ENCODE peak calls at places on chromosome 20, in six cellular contexts. One of them, this sample, is unnamed.

GRCh38 chr20:30484749-30485070 is 772.8 kb upstream of the DEFB115 start:
- DNase-seq in lower leg skin: no peak
- DNase-seq in GM23338: no peak
- DNase-seq in A172: no peak
- DNase-seq in neural crest cell: no peak
- DNase-seq in foreskin melanocyte: no peak
- DNase-seq in this sample: no peak

GRCh38 chr20:49281059-49281912 is 3.4 kb upstream of the ZNFX1 start:
- DNase-seq in foreskin melanocyte: no peak
- DNase-seq in A172: peak; percentile 32
- DNase-seq in neural crest cell: no peak
- DNase-seq in lower leg skin: no peak
- DNase-seq in GM23338: peak; percentile 78
- DNase-seq in this sample: peak; percentile 40

GRCh38 chr20:62849431-62849830 is 12.2 kb downstream of the TCFL5 start:
- DNase-seq in GM23338: no peak
- DNase-seq in neural crest cell: no peak
- DNase-seq in foreskin melanocyte: no peak
- DNase-seq in lower leg skin: no peak
- DNase-seq in A172: no peak
- DNase-seq in this sample: no peak

GRCh38 chr20:34713194-34713943 is 9.2 kb downstream of the TP53INP2 start:
- DNase-seq in GM23338: no peak
- DNase-seq in foreskin melanocyte: peak; percentile 92
- DNase-seq in A172: peak; percentile 99
- DNase-seq in lower leg skin: peak; percentile 45
- DNase-seq in neural crest cell: no peak
- DNase-seq in this sample: no peak

GRCh38 chr20:57941121-57941522 is 231.3 kb upstream of the PMEPA1 start:
- DNase-seq in neural crest cell: no peak
- DNase-seq in GM23338: no peak
- DNase-seq in lower leg skin: no peak
- DNase-seq in A172: no peak
- DNase-seq in foreskin melanocyte: no peak
- DNase-seq in this sample: no peak

GRCh38 chr20:44117296-44118184 is 69.4 kb downstream of the JPH2 start:
- DNase-seq in A172: no peak
- DNase-seq in GM23338: no peak
- DNase-seq in lower leg skin: peak; percentile 17
- DNase-seq in foreskin melanocyte: no peak
- DNase-seq in neural crest cell: no peak
- DNase-seq in this sample: no peak

GRCh38 chr20:61424628-61425420 is 172.8 kb downstream of the CDH4 start:
- DNase-seq in neural crest cell: no peak
- DNase-seq in foreskin melanocyte: no peak
- DNase-seq in A172: no peak
- DNase-seq in GM23338: no peak
- DNase-seq in lower leg skin: no peak
- DNase-seq in this sample: no peak

GRCh38 chr20:58481541-58482021 is 33.6 kb downstream of the APCDD1L start:
- DNase-seq in foreskin melanocyte: peak; percentile 3
- DNase-seq in neural crest cell: peak; percentile 53
- DNase-seq in GM23338: peak; percentile 91
- DNase-seq in A172: no peak
- DNase-seq in lower leg skin: peak; percentile 77
- DNase-seq in this sample: no peak

GRCh38 chr20:4844325-4844724 is 122.6 kb downstream of the PRND start:
- DNase-seq in A172: no peak
- DNase-seq in neural crest cell: no peak
- DNase-seq in GM23338: no peak
- DNase-seq in lower leg skin: no peak
- DNase-seq in foreskin melanocyte: no peak
- DNase-seq in this sample: no peak

GRCh38 chr20:51760905-51761544 is 7.2 kb downstream of the ATP9A start:
- DNase-seq in GM23338: peak; percentile 46
- DNase-seq in lower leg skin: no peak
- DNase-seq in A172: peak; percentile 81
- DNase-seq in foreskin melanocyte: no peak
- DNase-seq in neural crest cell: no peak
- DNase-seq in this sample: peak; percentile 20

GRCh38 chr20:3238616-3239025 is 369 bp downstream of the SLC4A11 start:
- DNase-seq in foreskin melanocyte: no peak
- DNase-seq in neural crest cell: no peak
- DNase-seq in A172: no peak
- DNase-seq in lower leg skin: no peak
- DNase-seq in GM23338: peak; percentile 77
- DNase-seq in this sample: no peak

GRCh38 chr20:23446505-23446904 is 6.2 kb downstream of the CST11 start:
- DNase-seq in GM23338: peak; percentile 79
- DNase-seq in neural crest cell: peak; percentile 72
- DNase-seq in lower leg skin: no peak
- DNase-seq in A172: no peak
- DNase-seq in foreskin melanocyte: peak; percentile 68
- DNase-seq in this sample: peak; percentile 30

GRCh38 chr20:10110151-10110550 is 75.4 kb downstream of the ANKEF1 start:
- DNase-seq in GM23338: no peak
- DNase-seq in foreskin melanocyte: no peak
- DNase-seq in lower leg skin: no peak
- DNase-seq in A172: peak; percentile 44
- DNase-seq in neural crest cell: no peak
- DNase-seq in this sample: no peak

GRCh38 chr20:63137851-63138415 is 78.0 kb downstream of the YTHDF1 start:
- DNase-seq in neural crest cell: no peak
- DNase-seq in lower leg skin: no peak
- DNase-seq in GM23338: no peak
- DNase-seq in A172: no peak
- DNase-seq in foreskin melanocyte: no peak
- DNase-seq in this sample: no peak

GRCh38 chr20:44593721-44594120 is 11.3 kb downstream of the PKIG start:
- DNase-seq in lower leg skin: no peak
- DNase-seq in A172: peak; percentile 56
- DNase-seq in GM23338: no peak
- DNase-seq in foreskin melanocyte: no peak
- DNase-seq in neural crest cell: no peak
- DNase-seq in this sample: no peak

GRCh38 chr20:63652192-63652980 is 838 bp downstream of the STMN3 start:
- DNase-seq in neural crest cell: peak; percentile 61
- DNase-seq in lower leg skin: no peak
- DNase-seq in foreskin melanocyte: no peak
- DNase-seq in A172: no peak
- DNase-seq in GM23338: peak; percentile 61
- DNase-seq in this sample: no peak

GRCh38 chr20:44014807-44015732 is 100.4 kb downstream of the TOX2 start:
- DNase-seq in foreskin melanocyte: no peak
- DNase-seq in GM23338: no peak
- DNase-seq in A172: no peak
- DNase-seq in lower leg skin: peak; percentile 58
- DNase-seq in neural crest cell: no peak
- DNase-seq in this sample: no peak

GRCh38 chr20:39775110-39775509 is 813.0 kb downstream of the DHX35 start:
- DNase-seq in lower leg skin: peak; percentile 92
- DNase-seq in foreskin melanocyte: no peak
- DNase-seq in neural crest cell: no peak
- DNase-seq in A172: peak; percentile 54
- DNase-seq in GM23338: no peak
- DNase-seq in this sample: no peak

GRCh38 chr20:53833333-53834043 is 236.9 kb downstream of the BCAS1 start:
- DNase-seq in GM23338: no peak
- DNase-seq in foreskin melanocyte: no peak
- DNase-seq in lower leg skin: no peak
- DNase-seq in A172: no peak
- DNase-seq in neural crest cell: no peak
- DNase-seq in this sample: no peak

GRCh38 chr20:24194133-24194532 is 205.6 kb upstream of the GGTLC1 start:
- DNase-seq in A172: no peak
- DNase-seq in neural crest cell: no peak
- DNase-seq in lower leg skin: no peak
- DNase-seq in foreskin melanocyte: no peak
- DNase-seq in GM23338: no peak
- DNase-seq in this sample: no peak

GRCh38 chr20:34083137-34083536 is 28.9 kb downstream of the EIF2S2 start:
- DNase-seq in A172: peak; percentile 98
- DNase-seq in neural crest cell: no peak
- DNase-seq in lower leg skin: peak; percentile 89
- DNase-seq in GM23338: peak; percentile 17
- DNase-seq in foreskin melanocyte: peak; percentile 37
- DNase-seq in this sample: no peak

GRCh38 chr20:44632103-44632752 is 19.3 kb downstream of the ADA start:
- DNase-seq in lower leg skin: no peak
- DNase-seq in GM23338: no peak
- DNase-seq in foreskin melanocyte: no peak
- DNase-seq in A172: no peak
- DNase-seq in neural crest cell: no peak
- DNase-seq in this sample: no peak

GRCh38 chr20:59148713-59149493 is 14.7 kb upstream of the ZNF831 start:
- DNase-seq in A172: no peak
- DNase-seq in foreskin melanocyte: no peak
- DNase-seq in lower leg skin: no peak
- DNase-seq in GM23338: no peak
- DNase-seq in neural crest cell: no peak
- DNase-seq in this sample: no peak

GRCh38 chr20:53412600-53413187 is 180.9 kb downstream of the ZNF217 start:
- DNase-seq in GM23338: no peak
- DNase-seq in foreskin melanocyte: no peak
- DNase-seq in neural crest cell: no peak
- DNase-seq in A172: no peak
- DNase-seq in lower leg skin: no peak
- DNase-seq in this sample: no peak

This sample was measured in iPS DF 19.7.